ENCODE peak calls at places on chromosome 7, in ten cellular contexts. W is transverse colon, V is Peyer's patch, U is HepG2, D is IMR-90, B is H1, X is prostate gland, P is body of pancreas, L is heart left ventricle, Z is gastrocnemius medialis. Y is an unnamed sample.

GRCh38 chr7:18086165-18087030 is 58.8 kb upstream of the PRPS1L1 start:
- DNase-seq in W (peak; percentile 12), V (no peak), U (no peak), D (no peak), B (peak; percentile 69), X (no peak), P (peak; percentile 30), L (peak; percentile 52), Z (no peak), Y (no peak)

GRCh38 chr7:159105845-159106614 is 38.6 kb downstream of the VIPR2 start:
- DNase-seq in W (peak; percentile 3), V (no peak), U (no peak), D (no peak), B (no peak), X (no peak), P (peak; percentile 20), L (peak; percentile 22), Z (no peak), Y (peak; percentile 7)

GRCh38 chr7:2611401-2611800 is 20.4 kb upstream of the TTYH3 start:
- DNase-seq in W (no peak), V (no peak), U (no peak), D (no peak), B (no peak), X (no peak), P (no peak), L (no peak), Z (no peak), Y (no peak)

GRCh38 chr7:38681882-38682281 is 50.7 kb upstream of the AMPH start:
- DNase-seq in W (no peak), V (no peak), U (no peak), D (peak; percentile 31), B (no peak), X (no peak), P (no peak), L (no peak), Z (no peak), Y (no peak)

GRCh38 chr7:37504791-37505190 is 56.1 kb upstream of the ELMO1 start:
- DNase-seq in W (no peak), V (no peak), U (no peak), D (no peak), B (no peak), X (no peak), P (no peak), L (no peak), Z (no peak), Y (no peak)

GRCh38 chr7:112118581-112119566 is 87.3 kb downstream of the DOCK4 start:
- DNase-seq in W (no peak), V (no peak), U (no peak), D (no peak), B (no peak), X (no peak), P (no peak), L (no peak), Z (no peak), Y (no peak)

GRCh38 chr7:28956608-28957063 is 1.5 kb downstream of the TRIL start:
- DNase-seq in W (peak; percentile 70), V (no peak), U (peak; percentile 48), D (peak; percentile 5), B (peak; percentile 84), X (peak; percentile 68), P (peak; percentile 78), L (peak; percentile 75), Z (no peak), Y (peak; percentile 67)

GRCh38 chr7:106045139-106045538 is 67.0 kb downstream of the SYPL1 start:
- DNase-seq in W (no peak), V (no peak), U (no peak), D (no peak), B (no peak), X (no peak), P (no peak), L (no peak), Z (no peak), Y (no peak)

GRCh38 chr7:117872565-117873055 is 631 bp downstream of the CTTNBP2 start:
- DNase-seq in W (peak; percentile 8), V (no peak), U (no peak), D (no peak), B (peak; percentile 65), X (peak; percentile 20), P (peak; percentile 40), L (peak; percentile 47), Z (no peak), Y (no peak)

GRCh38 chr7:33744293-33744692 is 161.0 kb upstream of the BMPER start:
- DNase-seq in W (no peak), V (no peak), U (peak; percentile 58), D (peak; percentile 14), B (no peak), X (no peak), P (no peak), L (no peak), Z (no peak), Y (no peak)

GRCh38 chr7:6636741-6637543 is at the start of gene ZNF316:
- DNase-seq in W (peak; percentile 64), V (peak; percentile 31), U (no peak), D (peak; percentile 38), B (no peak), X (peak; percentile 29), P (peak; percentile 55), L (peak; percentile 72), Z (peak; percentile 27), Y (peak; percentile 74)
- TF ChIP-seq POLR2A in W (peak; percentile 31), V (peak; percentile 38), U (no peak), D (no peak), B (no peak), X (peak; percentile 53), P (peak; percentile 39), L (no peak), Z (peak; percentile 70), Y (peak; percentile 66)

GRCh38 chr7:4726568-4726967 is 44.5 kb downstream of the FOXK1 start:
- DNase-seq in W (no peak), V (no peak), U (no peak), D (no peak), B (no peak), X (no peak), P (no peak), L (no peak), Z (no peak), Y (no peak)

GRCh38 chr7:4722960-4723359 is 40.9 kb downstream of the FOXK1 start:
- DNase-seq in W (no peak), V (no peak), U (no peak), D (no peak), B (no peak), X (no peak), P (no peak), L (no peak), Z (no peak), Y (no peak)

GRCh38 chr7:4724648-4725013 is 42.5 kb downstream of the FOXK1 start:
- DNase-seq in W (no peak), V (no peak), U (peak; percentile 58), D (peak; percentile 47), B (no peak), X (no peak), P (no peak), L (no peak), Z (no peak), Y (no peak)

GRCh38 chr7:4726051-4726450 is 44.0 kb downstream of the FOXK1 start:
- DNase-seq in W (no peak), V (no peak), U (no peak), D (no peak), B (no peak), X (no peak), P (no peak), L (no peak), Z (no peak), Y (no peak)

GRCh38 chr7:4725014-4725951 is 43.2 kb downstream of the FOXK1 start:
- DNase-seq in W (peak; percentile 70), V (peak; percentile 75), U (peak; percentile 74), D (peak; percentile 95), B (no peak), X (peak; percentile 84), P (peak; percentile 73), L (peak; percentile 81), Z (peak; percentile 76), Y (peak; percentile 94)
- TF ChIP-seq POLR2A in W (peak; percentile 29), V (no peak), U (peak; percentile 61), D (peak; percentile 77), B (no peak), X (peak; percentile 46), P (peak; percentile 73), L (no peak), Z (peak; percentile 63), Y (peak; percentile 76)

GRCh38 chr7:130899071-130899451 is 165.1 kb upstream of the KLF14 start:
- DNase-seq in W (no peak), V (no peak), U (no peak), D (no peak), B (no peak), X (no peak), P (no peak), L (no peak), Z (no peak), Y (no peak)

GRCh38 chr7:130902755-130903357 is 168.8 kb upstream of the KLF14 start:
- DNase-seq in W (no peak), V (no peak), U (no peak), D (peak; percentile 23), B (no peak), X (no peak), P (no peak), L (no peak), Z (no peak), Y (no peak)

GRCh38 chr7:130899638-130900401 is 165.8 kb upstream of the KLF14 start:
- DNase-seq in W (peak; percentile 83), V (no peak), U (peak; percentile 95), D (no peak), B (no peak), X (no peak), P (peak; percentile 85), L (no peak), Z (no peak), Y (peak; percentile 80)

GRCh38 chr7:130901209-130901783 is 167.3 kb upstream of the KLF14 start:
- DNase-seq in W (peak; percentile 71), V (no peak), U (no peak), D (peak; percentile 97), B (no peak), X (peak; percentile 76), P (peak; percentile 74), L (peak; percentile 79), Z (no peak), Y (peak; percentile 81)

DNA sequence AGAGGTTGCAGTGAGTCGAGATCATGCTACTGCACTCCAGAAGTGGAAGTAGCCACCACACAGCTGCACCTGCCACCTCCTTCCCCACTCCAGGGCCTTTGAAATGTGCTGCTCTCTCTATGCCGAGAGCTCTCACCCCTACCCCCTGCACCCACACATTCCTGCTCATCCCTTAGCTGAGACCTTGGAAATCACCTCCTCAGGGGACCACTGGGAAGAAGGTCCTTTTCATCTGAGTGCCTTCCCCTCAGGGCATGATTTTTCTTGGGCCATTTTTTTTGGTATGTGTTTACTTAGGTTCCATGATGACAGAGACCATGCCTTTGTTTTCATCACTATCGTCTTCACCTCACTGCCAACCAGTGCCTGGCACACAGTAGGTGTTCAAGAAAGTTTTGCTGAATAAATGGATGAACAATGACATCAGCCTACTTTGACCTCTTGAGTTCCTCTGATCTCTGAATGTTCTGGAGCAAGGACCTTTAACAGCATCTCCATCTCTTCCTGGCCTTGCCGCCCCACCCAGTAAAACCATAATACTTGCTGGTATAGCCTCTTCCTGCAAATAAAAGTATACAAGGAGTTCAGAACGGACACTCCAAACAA is 166.6 kb upstream of the KLF14 start:
- DNase-seq in W (no peak), V (no peak), U (no peak), D (no peak), B (no peak), X (no peak), P (no peak), L (no peak), Z (no peak), Y (no peak)
- TF ChIP-seq POLR2A in W (no peak), V (no peak), U (no peak), D (no peak), B (no peak), X (no peak), P (no peak), L (no peak), Z (no peak), Y (no peak)

GRCh38 chr7:128948976-128949760 is 11.4 kb downstream of the IRF5 start:
- DNase-seq in W (no peak), V (no peak), U (no peak), D (no peak), B (no peak), X (no peak), P (no peak), L (no peak), Z (no peak), Y (no peak)
- TF ChIP-seq POLR2A in W (no peak), V (no peak), U (no peak), D (no peak), B (no peak), X (no peak), P (no peak), L (no peak), Z (no peak), Y (no peak)

Y was measured in right lobe of liver.